ENCODE peak calls at places on chromosome 15, in ten cellular contexts. One of them, this sample, is unnamed. For H3K27me3, the result is how much of the 10 kb centered on the place peaks cover.

GRCh38 chr15:43440721-43441281 is 52.2 kb downstream of the TP53BP1 start:
- DNase-seq in GM23338: peak
- DNase-seq in upper lobe of right lung: no peak
- DNase-seq in heart left ventricle: peak
- DNase-seq in mammary epithelial cell: peak
- DNase-seq in brain microvascular endothelial cell: peak
- DNase-seq in fibroblast of lung: peak
- DNase-seq in dorsolateral prefrontal cortex: peak
- DNase-seq in DND-41: peak
- DNase-seq in esophagus muscularis mucosa: no peak
- DNase-seq in this sample: peak

GRCh38 chr15:66107070-66107469 is 146.5 kb downstream of the MEGF11 start:
- DNase-seq in esophagus muscularis mucosa: no peak
- DNase-seq in GM23338: no peak
- DNase-seq in dorsolateral prefrontal cortex: no peak
- DNase-seq in fibroblast of lung: no peak
- DNase-seq in brain microvascular endothelial cell: no peak
- DNase-seq in mammary epithelial cell: no peak
- DNase-seq in heart left ventricle: no peak
- DNase-seq in upper lobe of right lung: no peak
- DNase-seq in DND-41: no peak
- DNase-seq in this sample: no peak

GRCh38 chr15:67892559-67893377 is 52.9 kb upstream of the RNU6-1 start:
- DNase-seq in brain microvascular endothelial cell: no peak
- DNase-seq in dorsolateral prefrontal cortex: no peak
- DNase-seq in GM23338: no peak
- DNase-seq in upper lobe of right lung: no peak
- DNase-seq in mammary epithelial cell: no peak
- DNase-seq in esophagus muscularis mucosa: peak
- DNase-seq in DND-41: no peak
- DNase-seq in fibroblast of lung: peak
- DNase-seq in heart left ventricle: no peak
- DNase-seq in this sample: no peak

GRCh38 chr15:41474941-41475340 is 18.7 kb upstream of the ITPKA start:
- DNase-seq in upper lobe of right lung: no peak
- DNase-seq in DND-41: no peak
- DNase-seq in brain microvascular endothelial cell: no peak
- DNase-seq in heart left ventricle: no peak
- DNase-seq in esophagus muscularis mucosa: no peak
- DNase-seq in fibroblast of lung: no peak
- DNase-seq in mammary epithelial cell: no peak
- DNase-seq in dorsolateral prefrontal cortex: no peak
- DNase-seq in GM23338: no peak
- DNase-seq in this sample: no peak

GRCh38 chr15:32781781-32782180 is 64.0 kb downstream of the GREM1 start:
- DNase-seq in heart left ventricle: no peak
- DNase-seq in upper lobe of right lung: no peak
- DNase-seq in esophagus muscularis mucosa: no peak
- DNase-seq in mammary epithelial cell: no peak
- DNase-seq in DND-41: no peak
- DNase-seq in brain microvascular endothelial cell: no peak
- DNase-seq in fibroblast of lung: no peak
- DNase-seq in dorsolateral prefrontal cortex: no peak
- DNase-seq in GM23338: peak
- DNase-seq in this sample: no peak

GRCh38 chr15:66721020-66721419 is 19.0 kb downstream of the SMAD6 start:
- DNase-seq in upper lobe of right lung: no peak
- DNase-seq in fibroblast of lung: no peak
- DNase-seq in heart left ventricle: no peak
- DNase-seq in brain microvascular endothelial cell: no peak
- DNase-seq in dorsolateral prefrontal cortex: no peak
- DNase-seq in mammary epithelial cell: no peak
- DNase-seq in esophagus muscularis mucosa: no peak
- DNase-seq in DND-41: peak
- DNase-seq in GM23338: no peak
- DNase-seq in this sample: no peak

GRCh38 chr15:71495381-71495780 is 315.0 kb upstream of the NR2E3 start:
- DNase-seq in dorsolateral prefrontal cortex: no peak
- DNase-seq in GM23338: no peak
- DNase-seq in heart left ventricle: no peak
- DNase-seq in brain microvascular endothelial cell: no peak
- DNase-seq in mammary epithelial cell: no peak
- DNase-seq in fibroblast of lung: no peak
- DNase-seq in DND-41: no peak
- DNase-seq in upper lobe of right lung: no peak
- DNase-seq in esophagus muscularis mucosa: no peak
- DNase-seq in this sample: no peak

GRCh38 chr15:45795487-45796069 is 160.7 kb downstream of the SQOR start:
- DNase-seq in fibroblast of lung: peak
- DNase-seq in DND-41: peak
- DNase-seq in heart left ventricle: peak
- DNase-seq in upper lobe of right lung: no peak
- DNase-seq in esophagus muscularis mucosa: no peak
- DNase-seq in brain microvascular endothelial cell: peak
- DNase-seq in mammary epithelial cell: peak
- DNase-seq in GM23338: peak
- DNase-seq in dorsolateral prefrontal cortex: peak
- DNase-seq in this sample: no peak

GRCh38 chr15:31278056-31278445 is 48.6 kb upstream of the KLF13 start:
- DNase-seq in brain microvascular endothelial cell: no peak
- DNase-seq in dorsolateral prefrontal cortex: no peak
- DNase-seq in GM23338: no peak
- DNase-seq in heart left ventricle: peak
- DNase-seq in esophagus muscularis mucosa: no peak
- DNase-seq in DND-41: peak
- DNase-seq in mammary epithelial cell: no peak
- DNase-seq in upper lobe of right lung: no peak
- DNase-seq in fibroblast of lung: no peak
- DNase-seq in this sample: no peak

GRCh38 chr15:26882112-26882511 is 15.2 kb downstream of the GABRA5 start:
- DNase-seq in dorsolateral prefrontal cortex: peak
- DNase-seq in brain microvascular endothelial cell: no peak
- DNase-seq in DND-41: no peak
- DNase-seq in mammary epithelial cell: no peak
- DNase-seq in upper lobe of right lung: no peak
- DNase-seq in heart left ventricle: no peak
- DNase-seq in esophagus muscularis mucosa: peak
- DNase-seq in GM23338: no peak
- DNase-seq in fibroblast of lung: no peak
- DNase-seq in this sample: no peak

GRCh38 chr15:58666957-58667356 is 82.5 kb downstream of the ADAM10 start:
- DNase-seq in brain microvascular endothelial cell: no peak
- DNase-seq in esophagus muscularis mucosa: no peak
- DNase-seq in GM23338: peak
- DNase-seq in dorsolateral prefrontal cortex: no peak
- DNase-seq in fibroblast of lung: peak
- DNase-seq in DND-41: no peak
- DNase-seq in upper lobe of right lung: no peak
- DNase-seq in mammary epithelial cell: peak
- DNase-seq in heart left ventricle: no peak
- DNase-seq in this sample: no peak

GRCh38 chr15:54582863-54583643 is 604.8 kb downstream of the UNC13C start:
- DNase-seq in heart left ventricle: no peak
- DNase-seq in mammary epithelial cell: no peak
- DNase-seq in esophagus muscularis mucosa: no peak
- DNase-seq in GM23338: no peak
- DNase-seq in fibroblast of lung: no peak
- DNase-seq in DND-41: no peak
- DNase-seq in upper lobe of right lung: no peak
- DNase-seq in brain microvascular endothelial cell: no peak
- DNase-seq in dorsolateral prefrontal cortex: no peak
- DNase-seq in this sample: peak

DNA sequence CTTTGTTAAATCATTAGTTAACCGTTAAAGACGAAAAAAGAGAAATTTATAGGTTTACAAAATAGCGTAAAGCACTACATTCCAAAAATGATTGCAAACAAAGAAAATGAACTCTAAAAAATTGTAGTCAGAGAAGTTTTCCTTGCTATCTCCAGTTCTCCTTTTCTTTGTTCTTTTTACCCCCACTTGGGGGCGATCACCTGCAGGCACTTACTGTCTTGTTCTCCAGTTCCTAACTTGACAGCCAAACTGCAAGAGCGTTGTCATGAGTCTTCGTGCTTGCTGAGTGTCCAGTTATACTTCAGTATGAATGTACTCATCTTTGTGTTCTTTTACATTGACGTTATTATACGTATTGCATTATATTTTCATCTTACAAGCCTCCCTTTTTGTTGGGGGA is 54.5 kb downstream of the CHD2 start:
- DNase-seq in fibroblast of lung: no peak
- DNase-seq in heart left ventricle: no peak
- DNase-seq in upper lobe of right lung: no peak
- DNase-seq in esophagus muscularis mucosa: no peak
- DNase-seq in mammary epithelial cell: no peak
- DNase-seq in GM23338: peak
- DNase-seq in brain microvascular endothelial cell: no peak
- DNase-seq in DND-41: peak
- DNase-seq in dorsolateral prefrontal cortex: no peak
- DNase-seq in this sample: no peak
- TF ChIP-seq CTCF in fibroblast of lung: no peak
- TF ChIP-seq CTCF in heart left ventricle: no peak
- TF ChIP-seq CTCF in upper lobe of right lung: no peak
- TF ChIP-seq CTCF in esophagus muscularis mucosa: no peak
- TF ChIP-seq CTCF in mammary epithelial cell: peak
- TF ChIP-seq CTCF in GM23338: peak
- TF ChIP-seq CTCF in brain microvascular endothelial cell: peak
- TF ChIP-seq CTCF in DND-41: peak
- TF ChIP-seq CTCF in dorsolateral prefrontal cortex: no peak
- TF ChIP-seq CTCF in this sample: peak

DNA sequence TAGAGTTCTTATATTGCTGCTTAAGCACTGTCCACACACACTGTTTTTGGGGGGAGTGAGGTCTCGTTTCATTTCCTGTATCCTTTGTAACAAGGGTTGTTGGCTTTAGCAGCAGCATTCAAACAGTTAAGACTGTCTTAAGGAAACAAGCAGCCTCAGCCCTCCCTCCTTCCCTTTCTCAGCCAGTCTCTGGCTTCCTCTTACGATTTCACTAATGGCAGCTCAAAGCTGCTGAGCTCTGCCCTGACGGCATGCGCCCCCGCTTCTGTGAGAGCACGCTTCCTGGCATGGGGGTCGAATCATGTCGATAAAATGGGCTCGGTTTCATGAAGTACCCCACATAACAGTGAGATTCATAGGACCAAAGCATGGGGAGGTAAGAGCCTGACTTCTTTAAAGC is 105.0 kb downstream of the KLHL25 start:
- DNase-seq in heart left ventricle: peak
- DNase-seq in DND-41: peak
- DNase-seq in upper lobe of right lung: no peak
- DNase-seq in GM23338: peak
- DNase-seq in fibroblast of lung: peak
- DNase-seq in dorsolateral prefrontal cortex: no peak
- DNase-seq in esophagus muscularis mucosa: no peak
- DNase-seq in mammary epithelial cell: no peak
- DNase-seq in brain microvascular endothelial cell: peak
- DNase-seq in this sample: peak
- H3K4me3 ChIP-seq in heart left ventricle: peak
- H3K4me3 ChIP-seq in DND-41: peak
- H3K4me3 ChIP-seq in upper lobe of right lung: peak
- H3K4me3 ChIP-seq in GM23338: peak
- H3K4me3 ChIP-seq in fibroblast of lung: no peak
- H3K4me3 ChIP-seq in dorsolateral prefrontal cortex: peak
- H3K4me3 ChIP-seq in esophagus muscularis mucosa: peak
- H3K4me3 ChIP-seq in mammary epithelial cell: no peak
- H3K4me3 ChIP-seq in brain microvascular endothelial cell: peak
- H3K4me3 ChIP-seq in this sample: peak

GRCh38 chr15:49678655-49679054 is 57.8 kb downstream of the DTWD1 start:
- DNase-seq in DND-41: no peak
- DNase-seq in upper lobe of right lung: no peak
- DNase-seq in esophagus muscularis mucosa: no peak
- DNase-seq in dorsolateral prefrontal cortex: no peak
- DNase-seq in heart left ventricle: no peak
- DNase-seq in brain microvascular endothelial cell: no peak
- DNase-seq in mammary epithelial cell: no peak
- DNase-seq in fibroblast of lung: no peak
- DNase-seq in GM23338: no peak
- DNase-seq in this sample: no peak

GRCh38 chr15:49669288-49669687 is 48.4 kb downstream of the DTWD1 start:
- DNase-seq in dorsolateral prefrontal cortex: no peak
- DNase-seq in DND-41: no peak
- DNase-seq in brain microvascular endothelial cell: no peak
- DNase-seq in mammary epithelial cell: no peak
- DNase-seq in heart left ventricle: no peak
- DNase-seq in esophagus muscularis mucosa: no peak
- DNase-seq in GM23338: peak
- DNase-seq in upper lobe of right lung: no peak
- DNase-seq in fibroblast of lung: no peak
- DNase-seq in this sample: no peak

GRCh38 chr15:49674370-49674769 is 53.5 kb downstream of the DTWD1 start:
- DNase-seq in brain microvascular endothelial cell: no peak
- DNase-seq in heart left ventricle: no peak
- DNase-seq in DND-41: no peak
- DNase-seq in mammary epithelial cell: no peak
- DNase-seq in dorsolateral prefrontal cortex: no peak
- DNase-seq in GM23338: no peak
- DNase-seq in esophagus muscularis mucosa: no peak
- DNase-seq in upper lobe of right lung: no peak
- DNase-seq in fibroblast of lung: no peak
- DNase-seq in this sample: no peak

GRCh38 chr15:49675051-49675450 is 54.2 kb downstream of the DTWD1 start:
- DNase-seq in upper lobe of right lung: no peak
- DNase-seq in esophagus muscularis mucosa: no peak
- DNase-seq in GM23338: peak
- DNase-seq in fibroblast of lung: peak
- DNase-seq in heart left ventricle: no peak
- DNase-seq in DND-41: no peak
- DNase-seq in brain microvascular endothelial cell: peak
- DNase-seq in mammary epithelial cell: peak
- DNase-seq in dorsolateral prefrontal cortex: no peak
- DNase-seq in this sample: no peak

GRCh38 chr15:49673861-49674260 is 53.0 kb downstream of the DTWD1 start:
- DNase-seq in dorsolateral prefrontal cortex: no peak
- DNase-seq in fibroblast of lung: no peak
- DNase-seq in heart left ventricle: no peak
- DNase-seq in GM23338: no peak
- DNase-seq in upper lobe of right lung: no peak
- DNase-seq in mammary epithelial cell: no peak
- DNase-seq in esophagus muscularis mucosa: no peak
- DNase-seq in brain microvascular endothelial cell: no peak
- DNase-seq in DND-41: no peak
- DNase-seq in this sample: no peak
- H3K27me3 ChIP-seq in dorsolateral prefrontal cortex: under half
- H3K27me3 ChIP-seq in fibroblast of lung: under half
- H3K27me3 ChIP-seq in heart left ventricle: under half
- H3K27me3 ChIP-seq in GM23338: under half
- H3K27me3 ChIP-seq in upper lobe of right lung: under half
- H3K27me3 ChIP-seq in mammary epithelial cell: under half
- H3K27me3 ChIP-seq in esophagus muscularis mucosa: under half
- H3K27me3 ChIP-seq in brain microvascular endothelial cell: under half
- H3K27me3 ChIP-seq in DND-41: under half
- H3K27me3 ChIP-seq in this sample: under half

DNA sequence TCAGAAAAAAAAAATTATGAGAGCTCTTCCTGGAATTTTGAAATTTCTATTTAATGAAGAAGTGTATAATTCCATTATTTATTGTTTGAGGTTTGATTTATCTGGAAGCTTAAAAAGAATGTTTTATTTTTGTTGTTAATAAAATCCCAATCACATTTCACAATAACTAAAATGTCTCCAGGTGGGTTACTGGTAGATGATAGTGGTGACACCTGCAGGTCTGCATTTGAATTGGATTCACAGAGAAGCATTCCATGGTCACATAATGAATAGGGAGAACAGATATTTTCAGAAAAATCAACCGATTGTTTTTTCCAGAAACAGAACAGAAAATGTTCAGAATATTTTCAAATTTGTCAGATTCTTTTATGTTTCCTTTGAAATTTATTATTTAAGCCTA is 48.3 kb downstream of the ASB7 start:
- DNase-seq in fibroblast of lung: no peak
- DNase-seq in brain microvascular endothelial cell: no peak
- DNase-seq in dorsolateral prefrontal cortex: no peak
- DNase-seq in heart left ventricle: no peak
- DNase-seq in upper lobe of right lung: no peak
- DNase-seq in esophagus muscularis mucosa: no peak
- DNase-seq in mammary epithelial cell: no peak
- DNase-seq in GM23338: peak
- DNase-seq in DND-41: no peak
- DNase-seq in this sample: no peak
- TF ChIP-seq CTCF in fibroblast of lung: no peak
- TF ChIP-seq CTCF in brain microvascular endothelial cell: peak
- TF ChIP-seq CTCF in dorsolateral prefrontal cortex: no peak
- TF ChIP-seq CTCF in heart left ventricle: no peak
- TF ChIP-seq CTCF in upper lobe of right lung: no peak
- TF ChIP-seq CTCF in esophagus muscularis mucosa: no peak
- TF ChIP-seq CTCF in mammary epithelial cell: peak
- TF ChIP-seq CTCF in GM23338: peak
- TF ChIP-seq CTCF in DND-41: peak
- TF ChIP-seq CTCF in this sample: peak